ENCODE peak calls at places on chromosome 22, in eight cellular contexts. H is left ventricle myocardium inferior, A is Peyer's patch, V is fibroblast of lung, S is brain microvascular endothelial cell, J is adrenal gland, L is OCI-LY7, D is astrocyte of the cerebellum. X is an unnamed sample.

GRCh38 chr22:31905356-31905755 is 39.0 kb upstream of the YWHAH start:
- DNase-seq in D (no peak), S (no peak), H (no peak), A (no peak), L (no peak), J (no peak), V (no peak), X (no peak)

GRCh38 chr22:35313311-35314121 is 13.8 kb downstream of the TOM1 start:
- DNase-seq in V (peak; percentile 69), J (peak; percentile 89), L (no peak), D (peak; percentile 26), S (peak; percentile 93), H (peak; percentile 70), A (no peak), X (peak; percentile 87)

GRCh38 chr22:46054091-46054877 is 77.3 kb upstream of the WNT7B start:
- DNase-seq in L (peak; percentile 80), H (peak; percentile 83), A (peak; percentile 77), S (no peak), D (no peak), J (peak; percentile 75), V (peak; percentile 85), X (peak; percentile 94)

GRCh38 chr22:41124086-41124485 is 31.7 kb downstream of the EP300 start:
- DNase-seq in V (no peak), L (no peak), D (no peak), H (no peak), S (no peak), A (no peak), J (no peak), X (no peak)

GRCh38 chr22:22684605-22685561 is 40.5 kb downstream of the GGTLC2 start:
- DNase-seq in H (no peak), J (no peak), D (peak; percentile 43), S (peak; percentile 34), A (peak; percentile 72), V (peak; percentile 90), L (peak; percentile 86), X (no peak)

GRCh38 chr22:39634530-39635399 is 64.2 kb downstream of the CACNA1I start:
- DNase-seq in V (peak; percentile 72), J (peak; percentile 87), L (no peak), H (no peak), D (peak; percentile 79), S (peak; percentile 79), A (no peak), X (no peak)

GRCh38 chr22:35483730-35484129 is 56.9 kb upstream of the RASD2 start:
- DNase-seq in H (no peak), L (no peak), J (no peak), A (no peak), S (no peak), D (no peak), V (no peak), X (no peak)

GRCh38 chr22:48319321-48320047 is 1508.2 kb downstream of the BRD1 start:
- DNase-seq in D (no peak), H (no peak), L (no peak), V (no peak), S (no peak), A (peak; percentile 27), J (no peak), X (no peak)

GRCh38 chr22:41410311-41410751 is 28.6 kb downstream of the TEF start:
- DNase-seq in H (peak; percentile 69), D (no peak), S (no peak), L (no peak), A (no peak), J (peak; percentile 54), V (no peak), X (no peak)

GRCh38 chr22:19958083-19959042 is 16.7 kb upstream of the TXNRD2 start:
- DNase-seq in H (peak; percentile 18), L (no peak), V (peak; percentile 73), D (no peak), S (no peak), A (no peak), J (peak; percentile 53), X (no peak)

GRCh38 chr22:31676700-31677099 is 14.7 kb upstream of the PISD start:
- DNase-seq in A (peak; percentile 98), S (peak; percentile 94), D (peak; percentile 62), J (peak; percentile 98), L (peak; percentile 87), V (peak; percentile 90), H (peak; percentile 95), X (peak; percentile 99)

GRCh38 chr22:49201046-49201970 is 626.4 kb downstream of the BRD1 start:
- DNase-seq in S (no peak), J (peak; percentile 10), A (peak; percentile 29), V (no peak), L (no peak), D (no peak), H (no peak), X (no peak)

GRCh38 chr22:28542980-28543621 is 136.5 kb downstream of the TTC28 start:
- DNase-seq in V (no peak), S (no peak), D (no peak), J (no peak), H (no peak), A (no peak), L (no peak), X (no peak)
- TF ChIP-seq CTCF in V (no peak), S (no peak), D (no peak), J (no peak), H (no peak), A (no peak), L (no peak), X (no peak)

DNA sequence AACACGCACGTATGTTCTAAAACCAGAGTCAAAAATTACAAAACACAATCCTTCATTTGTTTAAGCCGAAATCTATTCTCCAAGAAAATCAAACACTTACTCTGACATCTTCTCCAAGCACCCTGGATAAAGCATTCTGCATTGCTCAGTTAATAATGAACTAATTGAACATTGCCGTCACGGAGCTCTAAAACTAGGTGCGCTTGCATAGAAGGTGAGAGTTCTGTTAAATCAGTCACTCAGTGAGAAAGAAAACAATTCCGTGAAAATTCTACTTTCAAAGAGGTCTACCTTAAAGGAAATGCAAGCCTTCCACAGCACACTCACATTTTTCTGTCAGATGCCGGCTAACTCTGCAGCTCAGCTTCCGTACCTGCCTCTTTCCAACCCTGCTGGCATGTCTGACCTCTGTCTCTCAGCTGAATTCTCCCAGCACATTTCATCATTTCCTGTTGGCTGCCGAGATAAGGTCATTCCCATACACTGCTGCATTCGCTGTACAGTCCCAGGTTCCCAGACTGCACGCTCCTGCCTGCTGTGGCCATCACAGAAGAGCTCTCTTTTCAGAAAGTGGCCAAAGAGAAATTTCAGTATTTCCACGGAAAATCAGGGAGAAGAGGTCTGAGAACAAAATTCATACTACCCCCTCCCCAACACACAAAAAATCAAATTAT is 55.3 kb downstream of the PACSIN2 start:
- DNase-seq in V (peak; percentile 77), S (peak; percentile 94), J (peak; percentile 76), H (peak; percentile 55), A (no peak), L (no peak), D (no peak), X (no peak)
- H3K4me3 ChIP-seq in V (no peak overlapping the region), S (peak overlapping the region; percentile 15), J (no peak overlapping the region), H (peak overlapping the region; percentile 63), A (peak overlapping the region; percentile 34), L (no peak overlapping the region), D (no peak overlapping the region), X (no peak overlapping the region)

DNA sequence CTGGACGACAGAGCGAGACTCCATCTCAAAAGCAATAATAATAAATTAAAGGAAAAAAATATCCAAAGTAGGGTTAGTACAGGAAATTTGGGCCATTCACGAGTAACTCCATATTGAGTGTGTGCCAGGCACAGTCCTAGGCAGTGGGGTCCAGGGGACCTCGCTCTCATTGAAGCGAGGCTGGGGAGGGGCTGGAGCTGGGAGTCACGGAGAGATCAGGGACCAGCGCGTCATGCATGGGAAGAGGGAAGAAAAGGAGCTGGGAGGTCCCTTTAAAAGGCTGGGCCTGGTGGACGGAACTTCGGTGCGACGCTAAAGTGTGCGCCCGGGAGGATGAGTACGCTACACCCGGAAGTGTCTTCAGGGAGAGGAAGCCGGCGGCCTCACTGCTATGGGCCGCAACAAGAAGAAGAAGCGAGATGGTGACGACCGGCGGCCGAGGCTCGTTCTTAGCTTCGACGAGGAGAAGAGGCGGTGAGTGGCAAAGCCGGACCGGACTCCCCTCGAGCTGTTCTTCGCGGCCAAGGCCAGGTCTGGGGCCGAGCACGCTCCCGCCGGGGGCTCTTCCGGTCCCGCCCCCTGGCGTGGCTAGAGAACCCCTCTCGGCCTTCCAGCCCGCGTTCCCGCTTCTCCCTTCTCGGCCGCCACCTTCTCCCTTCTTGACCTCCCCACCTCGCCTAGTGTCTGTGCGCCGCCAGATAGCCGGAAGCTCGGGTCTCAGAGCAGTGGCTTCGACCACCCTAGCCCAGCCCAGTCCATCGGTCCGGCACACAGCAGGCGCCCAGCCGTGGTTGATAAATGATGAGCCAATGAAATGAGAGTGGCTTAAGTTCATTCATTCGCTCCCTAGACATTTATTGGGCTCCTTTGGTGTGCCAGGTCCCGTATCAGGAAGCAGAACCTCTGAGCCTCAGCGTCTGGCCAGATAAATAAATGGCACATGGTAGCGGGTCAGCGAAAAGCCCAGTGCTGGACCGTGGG is at the start of gene NOL12:
- DNase-seq in S (peak; percentile 77), L (peak; percentile 89), A (peak; percentile 87), D (peak; percentile 66), J (peak; percentile 86), V (peak; percentile 91), H (peak; percentile 82), X (peak; percentile 74)
- TF ChIP-seq CTCF in S (peak; percentile 4), L (no peak), A (no peak), D (no peak), J (no peak), V (no peak), H (no peak), X (no peak)

DNA sequence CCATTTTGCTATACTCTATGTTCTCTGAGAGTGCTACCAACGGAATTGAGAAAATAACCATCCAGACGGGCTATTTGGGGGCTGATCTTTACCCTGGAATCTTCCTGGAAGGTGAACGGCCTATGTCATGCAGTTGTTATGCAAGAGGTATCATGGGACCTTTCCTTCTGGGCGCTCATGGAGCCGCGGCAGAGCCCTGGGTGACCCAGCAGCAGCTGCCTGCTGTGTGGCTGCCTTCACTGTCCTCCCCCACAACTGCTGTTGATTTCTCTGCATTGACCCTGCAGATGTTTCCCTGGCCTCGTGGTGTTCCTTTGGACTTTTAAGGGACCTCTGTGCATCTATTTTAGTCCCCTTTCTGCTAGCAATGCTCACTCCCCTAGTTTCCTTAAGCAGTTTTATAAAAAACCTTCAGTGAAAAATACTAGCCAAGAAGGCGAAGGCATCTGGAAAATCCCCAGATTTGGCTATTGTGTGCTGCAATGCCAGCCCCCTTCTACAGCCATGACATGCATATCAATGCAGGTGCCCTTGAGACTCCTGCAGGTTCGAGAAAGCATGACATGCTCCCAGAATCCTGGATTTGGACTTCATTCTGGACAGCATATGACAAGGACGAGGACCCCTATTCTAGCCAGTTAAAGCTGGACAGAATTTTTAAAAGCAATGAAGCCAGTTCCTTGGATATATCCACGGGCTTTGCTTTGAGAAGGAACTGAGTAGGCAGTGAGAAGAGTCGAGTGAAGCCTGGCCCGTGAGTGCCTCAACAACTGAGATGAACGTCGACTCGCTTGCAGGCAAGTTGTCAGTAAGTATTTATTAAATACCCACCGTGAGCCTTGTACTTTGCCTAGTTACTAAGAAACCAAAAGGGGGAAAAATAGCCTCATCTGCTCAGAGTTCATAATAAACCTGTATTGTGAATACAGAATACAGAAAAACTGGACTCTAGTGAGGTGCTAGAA is at the start of gene SLC25A18:
- DNase-seq in A (no peak), J (peak; percentile 44), L (no peak), S (no peak), H (peak; percentile 71), D (no peak), V (peak; percentile 55), X (no peak)
- H3K4me3 ChIP-seq in A (peak within 1 kb of the TSS; percentile 8), J (no peak within 1 kb of the TSS), L (no peak within 1 kb of the TSS), S (no peak within 1 kb of the TSS), H (peak within 1 kb of the TSS; percentile 44), D (no peak within 1 kb of the TSS), V (peak within 1 kb of the TSS; percentile 21), X (no peak within 1 kb of the TSS)